ENCODE peak calls at places on chromosomes 6 and 20, in four cellular contexts. E is HFFc6, D is lung, O is gastrocnemius medialis. C is an unnamed sample.

GRCh38 chr6:3797231-3798200 is 46.0 kb upstream of the PXDC1 start:
- DNase-seq in E (peak), D (no peak), O (no peak), C (no peak)

GRCh38 chr6:29510202-29510601 is 22.4 kb upstream of the MAS1L start:
- DNase-seq in E (no peak), D (no peak), O (no peak), C (no peak)

GRCh38 chr6:44554901-44555300 is 167.4 kb downstream of the CDC5L start:
- DNase-seq in E (no peak), D (no peak), O (no peak), C (no peak)

GRCh38 chr6:11323666-11324452 is 91.4 kb upstream of the NEDD9 start:
- DNase-seq in E (no peak), D (peak), O (peak), C (no peak)

GRCh38 chr6:20800653-20801052 is 266.4 kb downstream of the CDKAL1 start:
- DNase-seq in E (no peak), D (no peak), O (no peak), C (no peak)

GRCh38 chr6:148146717-148147116 is 195.9 kb upstream of the SASH1 start:
- DNase-seq in E (no peak), D (no peak), O (no peak), C (no peak)

GRCh38 chr6:168109171-168109570 is 30.2 kb upstream of the FRMD1 start:
- DNase-seq in E (no peak), D (no peak), O (no peak), C (no peak)

GRCh38 chr6:154766993-154767392 is 33.8 kb downstream of the SCAF8 start:
- DNase-seq in E (no peak), D (no peak), O (no peak), C (no peak)

GRCh38 chr6:26157150-26157837 is 70.1 kb downstream of the HFE start:
- DNase-seq in E (no peak), D (peak), O (peak), C (no peak)

GRCh38 chr6:26155066-26155925 is 68.1 kb downstream of the HFE start:
- DNase-seq in E (no peak), D (no peak), O (peak), C (no peak)

GRCh38 chr6:26157838-26158580 is 70.8 kb downstream of the HFE start:
- DNase-seq in E (peak), D (peak), O (peak), C (peak)

GRCh38 chr6:26156850-26157149 is 69.6 kb downstream of the HFE start:
- DNase-seq in E (no peak), D (no peak), O (no peak), C (no peak)

GRCh38 chr6:26156105-26156849 is 69.0 kb downstream of the HFE start:
- DNase-seq in E (peak), D (peak), O (peak), C (peak)
- TF ChIP-seq CTCF in E (no peak), D (no peak), O (no peak), C (no peak)

GRCh38 chr6:112372213-112372806 is 25.2 kb downstream of the RFPL4B start:
- DNase-seq in E (peak), D (no peak), O (no peak), C (peak)
- TF ChIP-seq CTCF in E (peak), D (no peak), O (no peak), C (peak)

DNA sequence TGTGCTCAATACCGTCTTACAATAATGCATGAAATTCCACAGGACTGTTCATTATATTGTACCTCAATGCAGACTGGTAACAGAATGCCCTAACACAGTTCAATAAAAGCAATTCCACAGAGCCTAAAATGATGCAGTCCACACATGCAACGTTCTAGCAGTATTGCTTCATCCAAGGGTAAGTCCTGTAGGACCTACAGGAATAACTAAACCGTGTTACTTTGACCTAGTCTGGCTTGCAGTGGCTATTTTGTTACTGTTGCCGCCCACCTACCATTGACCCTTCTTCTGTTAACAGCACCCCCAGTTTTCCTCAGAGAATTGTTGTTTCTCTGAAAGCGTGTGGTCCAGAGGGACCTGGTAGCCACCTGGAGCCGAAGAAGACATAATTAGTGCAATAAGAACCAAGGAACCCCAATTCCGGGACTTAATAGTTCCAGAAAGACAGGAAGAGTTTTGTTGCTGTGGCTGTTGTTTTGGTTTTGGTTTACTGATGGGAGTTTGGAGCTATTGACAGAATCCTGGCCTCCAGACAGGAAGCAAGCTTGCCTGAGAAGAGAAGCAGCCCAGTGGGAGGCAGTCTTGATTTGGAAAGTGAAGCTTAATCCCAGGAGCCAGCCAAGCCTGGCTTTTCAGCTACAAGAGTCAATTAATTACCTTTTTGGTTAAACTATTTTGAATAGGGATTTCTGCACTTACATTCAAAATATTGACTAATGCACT is 91.3 kb downstream of the FRK start:
- DNase-seq in E (no peak), D (no peak), O (no peak), C (no peak)
- TF ChIP-seq CTCF in E (no peak), D (no peak), O (no peak), C (no peak)

GRCh38 chr6:110646951-110647910 is 168.0 kb downstream of the CDK19 start:
- DNase-seq in E (no peak), D (no peak), O (no peak), C (no peak)
- TF ChIP-seq CTCF in E (peak), D (no peak), O (no peak), C (peak)

GRCh38 chr20:1150968-1151367 is 32.6 kb downstream of the PSMF1 start:
- DNase-seq in E (no peak), D (no peak), O (no peak), C (no peak)
- TF ChIP-seq CTCF in E (no peak), D (no peak), O (no peak), C (no peak)

DNA sequence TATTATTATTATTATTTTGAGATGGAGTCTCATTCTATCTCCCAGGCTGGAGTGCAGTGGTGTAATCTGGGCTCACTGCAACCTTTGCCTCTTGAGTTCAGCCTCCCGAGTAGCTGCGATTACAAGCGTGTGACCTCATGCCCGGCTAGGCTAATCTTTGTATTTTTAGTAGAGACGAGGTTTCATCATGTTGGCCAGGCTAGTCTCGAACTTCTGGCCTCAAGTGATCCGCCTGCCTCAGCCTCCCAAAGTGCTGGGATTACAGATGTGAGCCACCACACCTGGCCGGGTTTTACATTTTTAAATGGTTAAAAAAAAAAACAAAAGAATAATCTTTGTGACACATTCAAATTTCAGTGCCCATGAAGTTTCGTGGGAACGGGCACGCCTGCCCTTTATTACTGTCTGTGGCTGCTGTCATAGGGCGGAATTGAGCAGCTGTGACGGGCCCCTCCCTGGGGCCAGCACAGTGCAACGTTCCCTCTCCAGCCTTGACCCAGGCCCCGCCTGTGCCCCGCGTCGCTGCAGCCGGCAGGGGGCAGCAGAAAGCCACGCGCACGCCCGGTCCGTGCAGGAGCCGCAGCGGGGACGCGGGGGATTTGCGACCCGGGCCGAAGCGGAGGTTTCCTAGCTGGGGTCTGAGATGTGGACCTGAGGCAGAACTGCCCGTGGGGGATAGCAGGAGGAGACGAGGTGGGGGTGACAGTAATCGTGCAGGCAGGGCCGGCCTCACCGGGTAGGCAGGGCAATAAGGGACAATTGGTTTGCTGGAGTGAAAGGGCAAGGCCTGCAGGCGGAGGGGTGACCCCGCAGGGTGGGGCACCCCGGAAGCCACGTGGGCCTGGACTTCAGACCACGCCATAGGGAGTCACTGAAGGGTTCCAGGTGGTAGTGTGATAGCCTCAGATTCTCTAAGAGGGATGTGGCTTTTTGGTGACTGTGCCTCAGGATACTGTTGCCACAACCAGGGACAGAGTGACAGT is 54.3 kb downstream of the SYTL3 start:
- DNase-seq in E (peak), D (peak), O (peak), C (no peak)
- TF ChIP-seq CTCF in E (peak), D (peak), O (peak), C (peak)

GRCh38 chr20:62159835-62160234 is 16.3 kb downstream of the SS18L1 start:
- DNase-seq in E (peak), D (no peak), O (no peak), C (no peak)
- TF ChIP-seq CTCF in E (no peak), D (no peak), O (no peak), C (no peak)

GRCh38 chr20:34578040-34578439 is 19.5 kb downstream of the MAP1LC3A start:
- DNase-seq in E (no peak), D (no peak), O (peak), C (no peak)

GRCh38 chr20:34579936-34580587 is 21.5 kb downstream of the MAP1LC3A start:
- DNase-seq in E (peak), D (no peak), O (no peak), C (no peak)

GRCh38 chr20:34580588-34580940 is 22.0 kb downstream of the MAP1LC3A start:
- DNase-seq in E (no peak), D (no peak), O (no peak), C (no peak)

GRCh38 chr20:34578521-34579147 is 20.1 kb downstream of the MAP1LC3A start:
- DNase-seq in E (no peak), D (no peak), O (peak), C (no peak)

DNA sequence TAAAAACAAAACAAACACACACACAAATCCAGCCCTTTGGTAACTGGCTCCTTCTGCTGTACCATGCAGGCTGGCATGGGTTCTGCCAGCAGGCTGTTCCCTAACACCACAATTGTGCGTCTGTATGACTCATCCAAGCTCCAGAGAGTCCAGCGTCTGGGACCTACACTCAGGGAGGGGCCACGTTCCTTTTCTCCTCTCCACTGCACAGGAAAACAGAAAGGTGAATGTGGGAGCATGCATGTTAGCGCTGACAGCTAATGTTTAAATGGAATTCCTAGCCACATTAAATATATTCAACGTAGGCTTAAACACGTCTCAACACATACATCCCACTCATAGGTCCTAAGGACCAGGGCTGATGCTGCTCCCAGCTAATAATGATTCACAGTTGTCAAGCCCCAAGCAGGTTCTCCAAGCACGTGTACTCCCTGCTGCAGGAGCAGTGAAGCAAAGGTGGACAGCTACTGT is 20.7 kb downstream of the MAP1LC3A start:
- DNase-seq in E (peak), D (no peak), O (peak), C (peak)
- TF ChIP-seq CTCF in E (peak), D (no peak), O (peak), C (peak)

DNA sequence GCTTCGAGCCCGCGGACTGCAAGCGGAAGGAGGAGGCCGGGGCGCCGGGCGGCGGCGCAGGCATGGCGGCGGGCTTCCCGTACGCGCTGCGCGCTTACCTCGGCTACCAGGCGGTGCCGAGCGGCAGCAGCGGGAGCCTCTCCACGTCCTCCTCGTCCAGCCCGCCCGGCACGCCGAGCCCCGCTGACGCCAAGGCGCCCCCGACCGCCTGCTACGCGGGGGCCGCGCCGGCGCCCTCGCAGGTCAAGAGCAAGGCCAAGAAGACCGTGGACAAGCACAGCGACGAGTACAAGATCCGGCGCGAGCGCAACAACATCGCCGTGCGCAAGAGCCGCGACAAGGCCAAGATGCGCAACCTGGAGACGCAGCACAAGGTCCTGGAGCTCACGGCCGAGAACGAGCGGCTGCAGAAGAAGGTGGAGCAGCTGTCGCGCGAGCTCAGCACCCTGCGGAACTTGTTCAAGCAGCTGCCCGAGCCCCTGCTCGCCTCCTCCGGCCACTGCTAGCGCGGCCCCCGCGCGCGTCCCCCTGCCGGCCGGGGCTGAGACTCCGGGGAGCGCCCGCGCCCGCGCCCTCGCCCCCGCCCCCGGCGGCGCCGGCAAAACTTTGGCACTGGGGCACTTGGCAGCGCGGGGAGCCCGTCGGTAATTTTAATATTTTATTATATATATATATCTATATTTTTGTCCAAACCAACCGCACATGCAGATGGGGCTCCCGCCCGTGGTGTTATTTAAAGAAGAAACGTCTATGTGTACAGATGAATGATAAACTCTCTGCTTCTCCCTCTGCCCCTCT is 1.1 kb downstream of the CEBPB start:
- DNase-seq in E (peak), D (no peak), O (peak), C (no peak)
- TF ChIP-seq CTCF in E (peak), D (no peak), O (peak), C (no peak)

GRCh38 chr6:141077355-141078333 is 1055.1 kb upstream of the GJE1 start:
- DNase-seq in E (no peak), D (no peak), O (no peak), C (no peak)
- TF ChIP-seq CTCF in E (peak), D (no peak), O (no peak), C (no peak)

C was measured in AG09319.